ENCODE peak calls at places on chromosomes 5 and 9, in four cellular contexts. D, Y, W and U are unnamed samples.

GRCh38 chr5:132335402-132335801 is 34.1 kb upstream of the SLC22A5 start:
- DNase-seq in D (no peak), Y (no peak), W (no peak), U (no peak)

GRCh38 chr5:65924366-65925093 is 1.8 kb upstream of the ERBIN start:
- DNase-seq in D (no peak), Y (peak), W (no peak), U (no peak)

GRCh38 chr9:136860529-136860928 is 5.6 kb downstream of the EDF1 start:
- DNase-seq in W (peak), Y (no peak), D (no peak), U (no peak)

GRCh38 chr9:120377268-120378150 is 202.5 kb downstream of the CDK5RAP2 start:
- DNase-seq in D (no peak), W (no peak), Y (no peak), U (no peak)

GRCh38 chr5:74316064-74316586 is 324.4 kb downstream of the ENC1 start:
- DNase-seq in D (peak), W (no peak), Y (peak), U (no peak)

GRCh38 chr9:97366476-97366875 is 45.4 kb upstream of the TDRD7 start:
- DNase-seq in Y (no peak), D (no peak), W (no peak), U (no peak)

GRCh38 chr5:171801-172331 is 19.4 kb upstream of the LRRC14B start:
- DNase-seq in Y (peak), W (no peak), D (no peak), U (no peak)

GRCh38 chr9:71941060-71941568 is 29.7 kb downstream of the C9orf85 start:
- DNase-seq in Y (no peak), D (no peak), W (no peak), U (no peak)

GRCh38 chr9:127175319-127175715 is 52.9 kb upstream of the ANGPTL2 start:
- DNase-seq in Y (no peak), W (no peak), D (no peak), U (no peak)

GRCh38 chr5:133489632-133490031 is 122.7 kb downstream of the FSTL4 start:
- DNase-seq in D (no peak), Y (no peak), W (no peak), U (peak)

GRCh38 chr9:36102742-36103495 is 33.6 kb upstream of the GLIPR2 start:
- DNase-seq in Y (peak), W (peak), D (peak), U (no peak)

GRCh38 chr9:101455656-101456235 is 20.2 kb upstream of the ALDOB start:
- DNase-seq in Y (no peak), W (no peak), D (no peak), U (no peak)

GRCh38 chr9:7760014-7760415 is 39.6 kb downstream of the DMAC1 start:
- DNase-seq in W (no peak), D (no peak), Y (no peak), U (no peak)

GRCh38 chr5:41392016-41392415 is 118.4 kb downstream of the PLCXD3 start:
- DNase-seq in W (no peak), D (no peak), Y (no peak), U (no peak)

GRCh38 chr5:83488821-83489220 is 17.3 kb downstream of the VCAN start:
- DNase-seq in Y (no peak), D (no peak), W (no peak), U (no peak)

GRCh38 chr5:76114192-76114795 is 31.1 kb downstream of the SV2C start:
- DNase-seq in W (peak), Y (no peak), D (no peak), U (no peak)

GRCh38 chr5:35239476-35239875 is 9.2 kb upstream of the PRLR start:
- DNase-seq in W (no peak), D (no peak), Y (no peak), U (no peak)

GRCh38 chr5:98193921-98194760 is 579.3 kb upstream of the RGMB start:
- DNase-seq in D (no peak), Y (no peak), W (no peak), U (no peak)

GRCh38 chr5:157718529-157718928 is 12.7 kb upstream of the THG1L start:
- DNase-seq in Y (no peak), W (peak), D (peak), U (no peak)

GRCh38 chr5:111585291-111585690 is 73.0 kb upstream of the STARD4 start:
- DNase-seq in W (no peak), D (no peak), Y (no peak), U (no peak)